ENCODE peak calls at places on chromosomes 13 and 19, in nine cellular contexts. C, H, D, O, I, Q, T, R and S are unnamed samples.

GRCh38 chr19:15476334-15476733 is 3.0 kb downstream of the PGLYRP2 start:
- DNase-seq in Q (no peak), I (no peak), D (no peak), H (no peak), C (no peak), T (no peak), R (no peak), O (no peak), S (no peak)

GRCh38 chr13:46621133-46621532 is 68.2 kb downstream of the LRCH1 start:
- DNase-seq in O (no peak), D (no peak), R (no peak), T (no peak), H (no peak), Q (no peak), I (no peak), C (no peak), S (no peak)

GRCh38 chr19:21508198-21508597 is 2.8 kb downstream of the ZNF429 start:
- DNase-seq in D (no peak), H (no peak), I (no peak), C (no peak), R (no peak), Q (no peak), O (no peak), T (no peak), S (no peak)

GRCh38 chr13:24500977-24501376 is 11.6 kb downstream of the PARP4 start:
- DNase-seq in H (no peak), C (peak), D (peak), R (no peak), I (no peak), T (peak), O (peak), Q (no peak), S (no peak)

GRCh38 chr13:61339054-61339621 is 76.5 kb downstream of the PCDH20 start:
- DNase-seq in R (no peak), O (no peak), H (no peak), C (no peak), I (no peak), D (no peak), Q (peak), T (no peak), S (no peak)

GRCh38 chr19:19238126-19238894 is 26.6 kb downstream of the NCAN start:
- DNase-seq in I (no peak), R (no peak), O (no peak), T (no peak), Q (no peak), C (no peak), D (no peak), H (no peak), S (no peak)

GRCh38 chr13:106987435-106987800 is 419.5 kb upstream of the ARGLU1 start:
- DNase-seq in H (no peak), O (no peak), C (no peak), T (no peak), Q (no peak), D (no peak), R (no peak), I (no peak), S (no peak)

GRCh38 chr13:101447852-101448251 is 4.6 kb upstream of the ITGBL1 start:
- DNase-seq in C (peak), R (no peak), O (peak), H (no peak), Q (no peak), I (no peak), D (no peak), T (no peak), S (no peak)

GRCh38 chr19:31427857-31428256 is 78.6 kb upstream of the TSHZ3 start:
- DNase-seq in I (no peak), H (no peak), R (no peak), T (peak), D (no peak), C (peak), Q (no peak), O (peak), S (no peak)

GRCh38 chr19:44904426-44904994 is 1.1 kb upstream of the APOE start:
- DNase-seq in R (peak), C (no peak), Q (peak), H (no peak), T (no peak), O (no peak), I (no peak), D (no peak), S (no peak)

GRCh38 chr19:34291235-34291634 is 36.9 kb downstream of the GARRE1 start:
- DNase-seq in I (no peak), C (no peak), D (no peak), R (no peak), Q (no peak), T (no peak), H (no peak), O (no peak), S (no peak)

GRCh38 chr19:13082192-13083007 is 20.3 kb downstream of the LYL1 start:
- DNase-seq in R (no peak), H (no peak), C (peak), T (peak), Q (peak), O (peak), I (no peak), D (peak), S (no peak)

GRCh38 chr19:36986131-36986530 is 70.0 kb downstream of the ZNF568 start:
- DNase-seq in I (no peak), D (no peak), Q (no peak), R (no peak), H (no peak), T (no peak), O (no peak), C (no peak), S (no peak)

GRCh38 chr19:38071647-38072046 is 152.4 kb downstream of the DPF1 start:
- DNase-seq in O (no peak), C (no peak), T (no peak), Q (no peak), R (no peak), I (no peak), H (no peak), D (no peak), S (no peak)

DNA sequence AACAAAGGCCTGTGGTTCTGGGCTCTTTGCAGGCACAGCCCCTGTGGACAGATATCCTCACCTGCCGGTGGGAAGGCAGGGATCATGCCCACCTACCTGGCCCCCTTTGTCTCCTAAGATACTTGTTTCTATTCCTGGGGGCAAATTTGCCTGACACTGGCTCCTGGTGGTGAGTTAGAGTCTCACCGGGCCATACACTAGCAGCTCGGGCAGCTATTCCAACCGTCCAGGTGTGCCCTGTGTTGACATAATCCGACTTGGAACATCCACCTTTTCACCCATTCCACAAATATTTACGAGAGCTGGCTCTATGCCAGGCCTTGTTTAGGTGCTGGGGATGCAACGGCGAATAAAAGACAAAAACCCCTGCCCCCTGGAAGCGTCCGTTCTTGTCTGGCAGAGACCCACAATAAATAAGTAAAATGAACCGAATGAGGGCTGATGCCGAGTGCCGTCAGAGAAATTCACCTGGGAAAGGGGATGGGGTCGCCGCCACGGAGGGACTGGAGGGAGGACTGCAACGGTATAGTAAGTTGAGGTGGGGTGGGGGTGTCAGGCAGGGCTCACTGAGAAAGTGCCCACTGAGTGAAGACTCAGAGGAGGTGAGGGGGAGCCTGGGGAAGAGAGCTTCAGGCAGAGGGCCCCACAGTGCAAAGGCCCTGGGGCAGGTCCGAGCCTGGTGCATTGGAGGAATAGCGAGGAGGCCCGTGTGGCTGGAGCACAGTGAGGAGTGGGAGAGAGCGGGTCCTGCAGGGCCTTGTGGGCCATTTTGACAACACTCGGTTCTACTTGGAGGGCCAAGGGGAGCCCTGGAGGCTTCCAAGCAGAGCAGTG is 43.2 kb upstream of the RANBP3 start:
- DNase-seq in T (no peak), R (no peak), I (no peak), C (no peak), H (no peak), D (peak), O (no peak), Q (no peak), S (no peak)
- TF ChIP-seq CTCF in T (no peak), R (peak), I (no peak), C (no peak), H (no peak), D (peak), O (no peak), Q (no peak), S (no peak)

DNA sequence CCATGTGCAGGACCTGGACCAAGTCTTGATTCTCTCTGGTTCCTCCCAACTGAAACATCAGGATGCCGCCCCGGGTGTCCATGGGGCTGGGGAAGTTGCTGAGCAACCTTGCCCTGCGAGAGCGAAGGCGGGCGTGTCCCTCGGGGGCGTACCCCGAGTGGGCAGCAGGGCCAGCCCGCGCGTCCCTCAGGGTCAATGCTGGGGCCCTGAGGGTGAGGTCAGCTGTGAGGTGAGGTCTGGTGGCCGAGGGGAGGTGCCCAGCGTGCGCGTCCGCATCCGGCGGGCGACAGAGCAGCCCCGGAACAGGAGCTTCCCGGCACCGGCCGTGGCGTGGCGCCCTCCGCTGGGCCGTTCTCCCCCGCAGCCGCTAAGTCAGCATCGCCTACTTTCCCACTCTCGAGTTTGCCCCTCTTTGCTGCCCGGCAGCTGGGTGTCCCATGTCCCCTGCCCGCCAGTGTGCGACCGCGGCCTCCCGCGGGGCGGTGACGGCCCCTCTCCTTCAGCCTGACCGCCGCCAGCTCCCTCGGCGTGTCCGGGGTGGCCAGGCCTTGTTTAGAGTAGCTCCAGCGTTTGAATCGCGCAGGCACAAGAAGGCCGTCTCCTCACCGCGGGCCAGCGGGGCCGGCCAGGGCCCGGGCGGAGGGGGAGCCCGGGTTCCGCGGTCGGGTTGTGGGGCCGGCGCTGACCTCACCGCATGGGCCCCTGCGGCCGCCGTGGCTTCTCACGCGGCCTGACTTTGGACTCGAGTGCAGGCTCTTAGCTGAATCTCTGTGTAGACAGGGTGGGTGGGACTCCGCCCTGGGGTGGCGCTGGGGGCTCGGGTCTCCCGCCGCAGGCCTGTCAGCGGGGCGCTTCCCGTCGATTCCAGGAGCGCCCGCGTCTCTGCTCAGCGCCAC is 33.0 kb downstream of the GJA3 start:
- DNase-seq in D (peak), Q (peak), H (peak), O (peak), I (peak), T (peak), R (peak), C (peak), S (no peak)
- TF ChIP-seq CTCF in D (peak), Q (no peak), H (peak), O (peak), I (no peak), T (peak), R (peak), C (peak), S (peak)

GRCh38 chr19:48844472-48844871 is 8.2 kb upstream of the HSD17B14 start:
- DNase-seq in R (no peak), C (peak), O (peak), T (peak), H (no peak), I (no peak), Q (no peak), D (peak), S (no peak)
- TF ChIP-seq CTCF in R (no peak), C (peak), O (peak), T (peak), H (peak), I (no peak), Q (no peak), D (no peak), S (no peak)

GRCh38 chr13:65971541-65971940 is 1258.6 kb downstream of the PCDH9 start:
- DNase-seq in C (no peak), I (no peak), Q (no peak), D (no peak), H (no peak), R (no peak), O (no peak), T (no peak), S (no peak)

GRCh38 chr13:65965496-65965895 is 1264.6 kb downstream of the PCDH9 start:
- DNase-seq in C (peak), D (peak), R (no peak), Q (no peak), O (peak), H (no peak), T (peak), I (no peak), S (no peak)

GRCh38 chr13:65964672-65965071 is 1265.5 kb downstream of the PCDH9 start:
- DNase-seq in O (peak), I (no peak), T (no peak), H (no peak), D (peak), C (no peak), R (no peak), Q (no peak), S (no peak)

GRCh38 chr13:65966991-65967451 is 1263.1 kb downstream of the PCDH9 start:
- DNase-seq in Q (no peak), D (peak), O (peak), T (peak), H (no peak), I (no peak), R (no peak), C (peak), S (no peak)
- TF ChIP-seq CTCF in Q (peak), D (peak), O (peak), T (peak), H (peak), I (no peak), R (no peak), C (peak), S (peak)

GRCh38 chr19:29393915-29394460 is 131.8 kb upstream of the VSTM2B start:
- DNase-seq in H (no peak), R (no peak), I (no peak), D (peak), O (no peak), Q (no peak), T (no peak), C (no peak), S (no peak)
- TF ChIP-seq CTCF in H (peak), R (no peak), I (no peak), D (no peak), O (no peak), Q (no peak), T (no peak), C (no peak), S (no peak)

GRCh38 chr19:6221878-6222746 is 57.7 kb downstream of the MLLT1 start:
- DNase-seq in D (no peak), R (no peak), T (no peak), Q (no peak), I (no peak), O (no peak), H (no peak), C (no peak), S (no peak)
- TF ChIP-seq CTCF in D (no peak), R (no peak), T (no peak), Q (no peak), I (no peak), O (no peak), H (no peak), C (no peak), S (no peak)

GRCh38 chr13:98869408-98870090 is 108.3 kb downstream of the DOCK9 start:
- DNase-seq in T (no peak), O (peak), I (no peak), R (no peak), Q (no peak), H (no peak), D (peak), C (no peak), S (no peak)
- TF ChIP-seq CTCF in T (peak), O (peak), I (no peak), R (no peak), Q (no peak), H (peak), D (peak), C (peak), S (no peak)